ENCODE peak calls at places on chromosome 20, in ten cellular contexts. One of them, this sample, is unnamed.

GRCh38 chr20:56924976-56925695 is 296.0 kb downstream of the TFAP2C start:
- DNase-seq in cardiac fibroblast: no peak
- DNase-seq in CD8-positive, alpha-beta T cell: no peak
- DNase-seq in A549: no peak
- DNase-seq in PC-3: no peak
- DNase-seq in lower lobe of right lung: no peak
- DNase-seq in AG04450: no peak
- DNase-seq in left lung: no peak
- DNase-seq in WTC11: peak
- DNase-seq in thyroid gland: no peak
- DNase-seq in this sample: no peak

GRCh38 chr20:53664121-53664520 is 70.5 kb upstream of the ZNF217 start:
- DNase-seq in cardiac fibroblast: no peak
- DNase-seq in CD8-positive, alpha-beta T cell: no peak
- DNase-seq in A549: no peak
- DNase-seq in PC-3: no peak
- DNase-seq in lower lobe of right lung: no peak
- DNase-seq in AG04450: no peak
- DNase-seq in left lung: no peak
- DNase-seq in WTC11: no peak
- DNase-seq in thyroid gland: no peak
- DNase-seq in this sample: no peak

GRCh38 chr20:17456226-17456625 is 75.0 kb downstream of the BFSP1 start:
- DNase-seq in cardiac fibroblast: no peak
- DNase-seq in CD8-positive, alpha-beta T cell: no peak
- DNase-seq in A549: no peak
- DNase-seq in PC-3: no peak
- DNase-seq in lower lobe of right lung: no peak
- DNase-seq in AG04450: no peak
- DNase-seq in left lung: no peak
- DNase-seq in WTC11: no peak
- DNase-seq in thyroid gland: no peak
- DNase-seq in this sample: no peak

GRCh38 chr20:36861875-36862801 is 13.8 kb upstream of the TLDC2 start:
- DNase-seq in cardiac fibroblast: peak
- DNase-seq in CD8-positive, alpha-beta T cell: no peak
- DNase-seq in A549: peak
- DNase-seq in PC-3: peak
- DNase-seq in lower lobe of right lung: peak
- DNase-seq in AG04450: no peak
- DNase-seq in left lung: peak
- DNase-seq in WTC11: peak
- DNase-seq in thyroid gland: peak
- DNase-seq in this sample: no peak

GRCh38 chr20:29410805-29411457 is 1846.5 kb upstream of the DEFB115 start:
- DNase-seq in cardiac fibroblast: no peak
- DNase-seq in CD8-positive, alpha-beta T cell: no peak
- DNase-seq in A549: no peak
- DNase-seq in PC-3: no peak
- DNase-seq in lower lobe of right lung: no peak
- DNase-seq in AG04450: no peak
- DNase-seq in left lung: no peak
- DNase-seq in WTC11: no peak
- DNase-seq in thyroid gland: no peak
- DNase-seq in this sample: no peak

GRCh38 chr20:53773792-53774371 is 180.2 kb upstream of the ZNF217 start:
- DNase-seq in cardiac fibroblast: peak
- DNase-seq in CD8-positive, alpha-beta T cell: no peak
- DNase-seq in A549: peak
- DNase-seq in PC-3: peak
- DNase-seq in lower lobe of right lung: no peak
- DNase-seq in AG04450: peak
- DNase-seq in left lung: no peak
- DNase-seq in WTC11: no peak
- DNase-seq in thyroid gland: no peak
- DNase-seq in this sample: no peak

GRCh38 chr20:63552481-63553249 is 1.3 kb upstream of the FNDC11 start:
- DNase-seq in cardiac fibroblast: no peak
- DNase-seq in CD8-positive, alpha-beta T cell: peak
- DNase-seq in A549: no peak
- DNase-seq in PC-3: peak
- DNase-seq in lower lobe of right lung: no peak
- DNase-seq in AG04450: no peak
- DNase-seq in left lung: no peak
- DNase-seq in WTC11: no peak
- DNase-seq in thyroid gland: no peak
- DNase-seq in this sample: peak

GRCh38 chr20:63290677-63291472 is 2.1 kb upstream of the COL20A1 start:
- DNase-seq in cardiac fibroblast: peak
- DNase-seq in CD8-positive, alpha-beta T cell: peak
- DNase-seq in A549: peak
- DNase-seq in PC-3: peak
- DNase-seq in lower lobe of right lung: no peak
- DNase-seq in AG04450: no peak
- DNase-seq in left lung: no peak
- DNase-seq in WTC11: peak
- DNase-seq in thyroid gland: peak
- DNase-seq in this sample: peak

GRCh38 chr20:973785-974194 is 28.3 kb downstream of the RSPO4 start:
- DNase-seq in cardiac fibroblast: peak
- DNase-seq in CD8-positive, alpha-beta T cell: no peak
- DNase-seq in A549: peak
- DNase-seq in PC-3: peak
- DNase-seq in lower lobe of right lung: no peak
- DNase-seq in AG04450: no peak
- DNase-seq in left lung: peak
- DNase-seq in WTC11: peak
- DNase-seq in thyroid gland: peak
- DNase-seq in this sample: no peak

GRCh38 chr20:48824830-48825550 is 2.8 kb downstream of the PREX1 start:
- DNase-seq in cardiac fibroblast: no peak
- DNase-seq in CD8-positive, alpha-beta T cell: no peak
- DNase-seq in A549: no peak
- DNase-seq in PC-3: no peak
- DNase-seq in lower lobe of right lung: no peak
- DNase-seq in AG04450: no peak
- DNase-seq in left lung: no peak
- DNase-seq in WTC11: no peak
- DNase-seq in thyroid gland: no peak
- DNase-seq in this sample: no peak

GRCh38 chr20:40961686-40962640 is 66.7 kb upstream of the TOP1 start:
- DNase-seq in cardiac fibroblast: peak
- DNase-seq in CD8-positive, alpha-beta T cell: no peak
- DNase-seq in A549: no peak
- DNase-seq in PC-3: peak
- DNase-seq in lower lobe of right lung: no peak
- DNase-seq in AG04450: no peak
- DNase-seq in left lung: no peak
- DNase-seq in WTC11: no peak
- DNase-seq in thyroid gland: no peak
- DNase-seq in this sample: no peak

GRCh38 chr20:57390604-57391438 is at the start of gene RBM38:
- DNase-seq in cardiac fibroblast: peak
- DNase-seq in CD8-positive, alpha-beta T cell: peak
- DNase-seq in A549: peak
- DNase-seq in PC-3: peak
- DNase-seq in lower lobe of right lung: peak
- DNase-seq in AG04450: peak
- DNase-seq in left lung: peak
- DNase-seq in WTC11: peak
- DNase-seq in thyroid gland: peak
- DNase-seq in this sample: peak

GRCh38 chr20:9280654-9281053 is 211.8 kb downstream of the PLCB4 start:
- DNase-seq in cardiac fibroblast: no peak
- DNase-seq in CD8-positive, alpha-beta T cell: no peak
- DNase-seq in A549: no peak
- DNase-seq in PC-3: no peak
- DNase-seq in lower lobe of right lung: no peak
- DNase-seq in AG04450: no peak
- DNase-seq in left lung: no peak
- DNase-seq in WTC11: no peak
- DNase-seq in thyroid gland: no peak
- DNase-seq in this sample: no peak

GRCh38 chr20:13220857-13221297 is at the start of gene ISM1:
- DNase-seq in cardiac fibroblast: peak
- DNase-seq in CD8-positive, alpha-beta T cell: peak
- DNase-seq in A549: peak
- DNase-seq in PC-3: no peak
- DNase-seq in lower lobe of right lung: peak
- DNase-seq in AG04450: no peak
- DNase-seq in left lung: peak
- DNase-seq in WTC11: peak
- DNase-seq in thyroid gland: peak
- DNase-seq in this sample: no peak

GRCh38 chr20:45253260-45253659 is 1.1 kb downstream of the SLPI start:
- DNase-seq in cardiac fibroblast: no peak
- DNase-seq in CD8-positive, alpha-beta T cell: no peak
- DNase-seq in A549: no peak
- DNase-seq in PC-3: peak
- DNase-seq in lower lobe of right lung: no peak
- DNase-seq in AG04450: no peak
- DNase-seq in left lung: no peak
- DNase-seq in WTC11: no peak
- DNase-seq in thyroid gland: no peak
- DNase-seq in this sample: no peak

GRCh38 chr20:51712501-51713212 is 55.5 kb downstream of the ATP9A start:
- DNase-seq in cardiac fibroblast: peak
- DNase-seq in CD8-positive, alpha-beta T cell: no peak
- DNase-seq in A549: peak
- DNase-seq in PC-3: peak
- DNase-seq in lower lobe of right lung: no peak
- DNase-seq in AG04450: no peak
- DNase-seq in left lung: no peak
- DNase-seq in WTC11: peak
- DNase-seq in thyroid gland: no peak
- DNase-seq in this sample: no peak

GRCh38 chr20:49888341-49889244 is 26.7 kb downstream of the SPATA2 start:
- DNase-seq in cardiac fibroblast: peak
- DNase-seq in CD8-positive, alpha-beta T cell: peak
- DNase-seq in A549: peak
- DNase-seq in PC-3: peak
- DNase-seq in lower lobe of right lung: no peak
- DNase-seq in AG04450: no peak
- DNase-seq in left lung: no peak
- DNase-seq in WTC11: peak
- DNase-seq in thyroid gland: peak
- DNase-seq in this sample: no peak

GRCh38 chr20:50036703-50037102 is 53.9 kb downstream of the SNAI1 start:
- DNase-seq in cardiac fibroblast: no peak
- DNase-seq in CD8-positive, alpha-beta T cell: no peak
- DNase-seq in A549: no peak
- DNase-seq in PC-3: no peak
- DNase-seq in lower lobe of right lung: no peak
- DNase-seq in AG04450: no peak
- DNase-seq in left lung: no peak
- DNase-seq in WTC11: no peak
- DNase-seq in thyroid gland: no peak
- DNase-seq in this sample: no peak

GRCh38 chr20:25987073-25987927 is 290.6 kb upstream of the ZNF337 start:
- DNase-seq in cardiac fibroblast: peak
- DNase-seq in CD8-positive, alpha-beta T cell: peak
- DNase-seq in A549: peak
- DNase-seq in PC-3: no peak
- DNase-seq in lower lobe of right lung: peak
- DNase-seq in AG04450: no peak
- DNase-seq in left lung: no peak
- DNase-seq in WTC11: peak
- DNase-seq in thyroid gland: no peak
- DNase-seq in this sample: peak
- TF ChIP-seq CTCF in cardiac fibroblast: peak
- TF ChIP-seq CTCF in CD8-positive, alpha-beta T cell: peak
- TF ChIP-seq CTCF in A549: peak
- TF ChIP-seq CTCF in PC-3: no peak
- TF ChIP-seq CTCF in lower lobe of right lung: no peak
- TF ChIP-seq CTCF in AG04450: peak
- TF ChIP-seq CTCF in left lung: peak
- TF ChIP-seq CTCF in WTC11: no peak
- TF ChIP-seq CTCF in thyroid gland: no peak
- TF ChIP-seq CTCF in this sample: peak

GRCh38 chr20:38031957-38032356 is 1.3 kb downstream of the TTI1 start:
- DNase-seq in cardiac fibroblast: no peak
- DNase-seq in CD8-positive, alpha-beta T cell: no peak
- DNase-seq in A549: no peak
- DNase-seq in PC-3: peak
- DNase-seq in lower lobe of right lung: no peak
- DNase-seq in AG04450: no peak
- DNase-seq in left lung: no peak
- DNase-seq in WTC11: no peak
- DNase-seq in thyroid gland: no peak
- DNase-seq in this sample: no peak
- TF ChIP-seq CTCF in cardiac fibroblast: no peak
- TF ChIP-seq CTCF in CD8-positive, alpha-beta T cell: no peak
- TF ChIP-seq CTCF in A549: no peak
- TF ChIP-seq CTCF in PC-3: no peak
- TF ChIP-seq CTCF in lower lobe of right lung: no peak
- TF ChIP-seq CTCF in AG04450: no peak
- TF ChIP-seq CTCF in left lung: no peak
- TF ChIP-seq CTCF in WTC11: no peak
- TF ChIP-seq CTCF in thyroid gland: no peak
- TF ChIP-seq CTCF in this sample: no peak

GRCh38 chr20:60993647-60994046 is 258.4 kb upstream of the CDH4 start:
- DNase-seq in cardiac fibroblast: no peak
- DNase-seq in CD8-positive, alpha-beta T cell: no peak
- DNase-seq in A549: peak
- DNase-seq in PC-3: peak
- DNase-seq in lower lobe of right lung: no peak
- DNase-seq in AG04450: no peak
- DNase-seq in left lung: no peak
- DNase-seq in WTC11: no peak
- DNase-seq in thyroid gland: no peak
- DNase-seq in this sample: no peak
- TF ChIP-seq CTCF in cardiac fibroblast: peak
- TF ChIP-seq CTCF in CD8-positive, alpha-beta T cell: no peak
- TF ChIP-seq CTCF in A549: peak
- TF ChIP-seq CTCF in PC-3: no peak
- TF ChIP-seq CTCF in lower lobe of right lung: no peak
- TF ChIP-seq CTCF in AG04450: peak
- TF ChIP-seq CTCF in left lung: no peak
- TF ChIP-seq CTCF in WTC11: no peak
- TF ChIP-seq CTCF in thyroid gland: no peak
- TF ChIP-seq CTCF in this sample: no peak

DNA sequence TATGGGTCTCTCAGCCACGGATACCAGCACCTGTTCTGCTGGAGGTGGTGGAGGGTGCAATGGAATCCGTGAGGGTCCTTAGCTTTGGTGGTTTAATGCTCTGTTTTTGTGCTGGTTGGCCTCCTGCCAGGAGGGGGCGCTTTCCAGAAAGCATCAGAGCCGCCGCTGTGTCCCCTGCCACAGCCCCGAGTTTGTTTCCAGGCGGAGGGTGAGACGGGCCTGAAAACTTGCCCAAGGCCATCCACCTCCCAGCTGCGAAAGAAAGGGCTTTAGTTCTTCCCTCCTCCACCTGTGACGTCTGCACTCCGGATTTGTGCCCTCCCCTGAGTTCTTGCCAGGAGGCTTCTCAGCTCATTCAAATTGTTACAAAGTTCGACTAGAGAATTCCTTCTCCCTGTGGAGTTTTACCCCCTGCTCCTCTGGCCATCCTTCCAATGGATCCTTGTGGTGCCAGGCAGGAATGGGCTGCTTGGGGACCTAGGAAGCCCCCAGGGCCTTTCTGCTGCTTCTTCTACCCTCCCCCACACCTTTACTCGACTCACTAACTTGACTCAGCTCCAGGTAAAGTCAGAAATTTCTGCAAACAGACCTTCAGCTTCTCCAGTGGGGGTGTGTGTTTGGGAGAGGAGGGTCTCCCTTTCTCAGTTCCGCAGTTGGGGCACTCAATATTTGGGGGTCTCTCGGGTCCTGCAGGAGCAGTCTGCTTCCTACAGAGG is 873.7 kb downstream of the KIF16B start:
- DNase-seq in cardiac fibroblast: no peak
- DNase-seq in CD8-positive, alpha-beta T cell: no peak
- DNase-seq in A549: no peak
- DNase-seq in PC-3: peak
- DNase-seq in lower lobe of right lung: no peak
- DNase-seq in AG04450: no peak
- DNase-seq in left lung: no peak
- DNase-seq in WTC11: peak
- DNase-seq in thyroid gland: no peak
- DNase-seq in this sample: no peak
- TF ChIP-seq CTCF in cardiac fibroblast: no peak
- TF ChIP-seq CTCF in CD8-positive, alpha-beta T cell: no peak
- TF ChIP-seq CTCF in A549: no peak
- TF ChIP-seq CTCF in PC-3: peak
- TF ChIP-seq CTCF in lower lobe of right lung: no peak
- TF ChIP-seq CTCF in AG04450: no peak
- TF ChIP-seq CTCF in left lung: no peak
- TF ChIP-seq CTCF in WTC11: peak
- TF ChIP-seq CTCF in thyroid gland: no peak
- TF ChIP-seq CTCF in this sample: no peak